ENCODE peak calls at places on chromosome 16, in five cellular contexts. W is foreskin fibroblast, Y is AG09309, I is AG10803, Q is adrenal gland. M is an unnamed sample.

GRCh38 chr16:6195966-6196365 is 1098.4 kb upstream of the EEF2KMT start:
- DNase-seq in W (no peak), Y (no peak), I (no peak), Q (no peak), M (no peak)

GRCh38 chr16:50925758-50926357 is 184.0 kb downstream of the CYLD start:
- DNase-seq in W (peak), Y (no peak), I (no peak), Q (no peak), M (peak)

GRCh38 chr16:19907161-19907992 is 22.7 kb upstream of the GPRC5B start:
- DNase-seq in W (peak), Y (peak), I (peak), Q (peak), M (peak)

GRCh38 chr16:53099318-53100130 is 44.7 kb downstream of the CHD9 start:
- DNase-seq in W (peak), Y (no peak), I (peak), Q (peak), M (peak)

GRCh38 chr16:68227850-68228553 is 7.9 kb downstream of the ESRP2 start:
- DNase-seq in W (no peak), Y (no peak), I (no peak), Q (no peak), M (no peak)

GRCh38 chr16:22014271-22014873 is 6.5 kb downstream of the MOSMO start:
- DNase-seq in W (no peak), Y (no peak), I (no peak), Q (no peak), M (no peak)

GRCh38 chr16:89584768-89585549 is 9.4 kb downstream of the CPNE7 start:
- DNase-seq in W (no peak), Y (no peak), I (no peak), Q (no peak), M (no peak)

GRCh38 chr16:80804451-80805383 is at the start of gene CDYL2:
- DNase-seq in W (peak), Y (no peak), I (peak), Q (peak), M (no peak)

GRCh38 chr16:4386951-4387565 is 15.4 kb downstream of the VASN start:
- DNase-seq in W (no peak), Y (no peak), I (peak), Q (no peak), M (no peak)

GRCh38 chr16:66212426-66212825 is 154.1 kb upstream of the CDH5 start:
- DNase-seq in W (no peak), Y (no peak), I (no peak), Q (no peak), M (no peak)

GRCh38 chr16:50699345-50700159 is 6.1 kb downstream of the NOD2 start:
- DNase-seq in W (peak), Y (no peak), I (peak), Q (no peak), M (no peak)

GRCh38 chr16:79298476-79299153 is 301.9 kb downstream of the MAF start:
- DNase-seq in W (no peak), Y (no peak), I (no peak), Q (no peak), M (no peak)

GRCh38 chr16:89190150-89190958 is 10.0 kb downstream of the SLC22A31 start:
- DNase-seq in W (no peak), Y (no peak), I (no peak), Q (no peak), M (no peak)

GRCh38 chr16:83473109-83473508 is 334.7 kb upstream of the HSBP1 start:
- DNase-seq in W (peak), Y (peak), I (peak), Q (no peak), M (no peak)

GRCh38 chr16:3070608-3071111 is 5.2 kb downstream of the IL32 start:
- DNase-seq in W (no peak), Y (no peak), I (no peak), Q (no peak), M (no peak)

GRCh38 chr16:85615014-85615851 is 2.1 kb downstream of the GSE1 start:
- DNase-seq in W (no peak), Y (no peak), I (no peak), Q (no peak), M (no peak)

GRCh38 chr16:21260870-21261791 is 17.0 kb downstream of the CRYM start:
- DNase-seq in W (peak), Y (peak), I (peak), Q (peak), M (peak)

GRCh38 chr16:53052519-53053501 is at the start of gene CHD9NB:
- DNase-seq in W (peak), Y (peak), I (peak), Q (peak), M (peak)

GRCh38 chr16:68434654-68435210 is 13.6 kb downstream of the SMPD3 start:
- DNase-seq in W (no peak), Y (no peak), I (no peak), Q (no peak), M (no peak)

GRCh38 chr16:82945420-82946096 is 318.8 kb downstream of the CDH13 start:
- DNase-seq in W (no peak), Y (no peak), I (no peak), Q (no peak), M (no peak)

GRCh38 chr16:65446441-65446840 is 324.6 kb upstream of the CDH11 start:
- DNase-seq in W (no peak), Y (no peak), I (no peak), Q (no peak), M (no peak)

GRCh38 chr16:82368041-82368440 is 198.0 kb upstream of the MPHOSPH6 start:
- DNase-seq in W (peak), Y (peak), I (peak), Q (peak), M (no peak)

GRCh38 chr16:20774703-20775362 is 11.0 kb downstream of the ACSM3 start:
- DNase-seq in W (peak), Y (no peak), I (peak), Q (peak), M (peak)

GRCh38 chr16:31451681-31452351 is 7.5 kb upstream of the ARMC5 start:
- DNase-seq in W (peak), Y (no peak), I (peak), Q (peak), M (peak)

GRCh38 chr16:88828711-88829110 is 17.0 kb upstream of the APRT start:
- DNase-seq in W (no peak), Y (no peak), I (no peak), Q (no peak), M (no peak)

GRCh38 chr16:68300736-68301459 is 9.8 kb downstream of the SLC7A6OS start:
- DNase-seq in W (no peak), Y (no peak), I (peak), Q (no peak), M (no peak)

GRCh38 chr16:397736-398332 is 835 bp downstream of the NME4 start:
- DNase-seq in W (peak), Y (no peak), I (peak), Q (peak), M (peak)

GRCh38 chr16:30602595-30603277 is 7.5 kb downstream of the ZNF689 start:
- DNase-seq in W (peak), Y (no peak), I (peak), Q (peak), M (no peak)

GRCh38 chr16:82639263-82639662 is 12.5 kb downstream of the CDH13 start:
- DNase-seq in W (no peak), Y (no peak), I (no peak), Q (no peak), M (no peak)

GRCh38 chr16:85286970-85287814 is 174.9 kb upstream of the CIBAR2 start:
- DNase-seq in W (peak), Y (no peak), I (peak), Q (peak), M (peak)

GRCh38 chr16:81327483-81328196 is 12.9 kb downstream of the GAN start:
- DNase-seq in W (no peak), Y (no peak), I (no peak), Q (no peak), M (no peak)

GRCh38 chr16:49462356-49462988 is 88.9 kb downstream of the C16orf78 start:
- DNase-seq in W (no peak), Y (no peak), I (no peak), Q (peak), M (no peak)

GRCh38 chr16:85415196-85415988 is 197.7 kb upstream of the GSE1 start:
- DNase-seq in W (no peak), Y (no peak), I (no peak), Q (no peak), M (no peak)

GRCh38 chr16:7268182-7268581 is 64.5 kb upstream of the RBFOX1 start:
- DNase-seq in W (no peak), Y (no peak), I (no peak), Q (peak), M (no peak)
- TF ChIP-seq CTCF in W (peak), Y (peak), I (peak), Q (peak), M (peak)

GRCh38 chr16:54165912-54166265 is 120.7 kb downstream of the IRX3 start:
- DNase-seq in W (no peak), Y (no peak), I (no peak), Q (no peak), M (no peak)
- H3K4me3 ChIP-seq in W (no peak), Y (no peak), I (no peak), Q (no peak), M (no peak)

GRCh38 chr16:74064120-74064735 is 232.4 kb upstream of the PSMD7 start:
- DNase-seq in W (no peak), Y (no peak), I (no peak), Q (no peak), M (no peak)
- TF ChIP-seq CTCF in W (no peak), Y (no peak), I (no peak), Q (no peak), M (no peak)

DNA sequence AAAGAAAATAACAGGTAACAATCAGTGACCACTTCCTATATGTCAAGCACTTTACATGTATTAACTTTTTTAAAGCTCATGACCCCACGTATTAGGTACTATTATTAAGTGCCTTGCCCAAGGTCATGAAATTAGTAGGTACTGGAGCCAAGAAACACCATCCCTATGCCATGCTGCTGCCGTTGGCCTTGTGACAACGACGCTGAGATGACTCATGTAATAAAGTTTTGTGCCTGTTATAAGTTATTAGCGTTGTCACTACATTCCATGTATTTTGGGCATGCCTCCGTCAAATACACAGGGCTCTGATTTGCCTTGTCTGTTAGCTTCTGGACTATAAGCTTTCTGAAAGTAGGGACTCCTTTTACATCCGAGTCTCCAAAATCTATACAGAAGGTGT is 1.4 kb downstream of the BBS2 start:
- DNase-seq in W (no peak), Y (no peak), I (peak), Q (peak), M (no peak)
- H3K4me3 ChIP-seq in W (no peak), Y (no peak), I (no peak), Q (no peak), M (no peak)

M was measured in astrocyte of the spinal cord.